ENCODE peak calls at places on chromosomes 13 and 19, in nine cellular contexts. X is AG04450; N is CD4-positive, alpha-beta T cell; T is HFFc6; V is K562; A is H1; M is endodermal cell; Z is nephron progenitor cell; D is mesothelial cell of epicardium. L is an unnamed sample.

GRCh38 chr19:40921005-40921897 is 39.2 kb upstream of the CYP2A7 start:
- DNase-seq in D (no peak), Z (no peak), X (no peak), V (no peak), N (no peak), T (peak), A (no peak), M (peak), L (no peak)

GRCh38 chr13:20711301-20712044 is 8.0 kb downstream of the IL17D start:
- DNase-seq in A (no peak), T (no peak), V (peak), X (no peak), Z (peak), N (no peak), D (no peak), M (peak), L (no peak)

GRCh38 chr13:54248306-54248705 is 1219.7 kb downstream of the OLFM4 start:
- DNase-seq in A (no peak), D (no peak), X (no peak), V (no peak), Z (no peak), T (no peak), N (no peak), M (no peak), L (no peak)

GRCh38 chr13:32426981-32427851 is 714 bp downstream of the N4BP2L1 start:
- DNase-seq in D (peak), N (peak), T (no peak), V (no peak), X (no peak), M (peak), Z (peak), A (no peak), L (peak)

GRCh38 chr19:6593651-6594416 is 2.9 kb upstream of the CD70 start:
- DNase-seq in T (no peak), M (no peak), A (no peak), N (no peak), X (no peak), V (no peak), Z (no peak), D (no peak), L (peak)

GRCh38 chr19:9644472-9644871 is 23.4 kb upstream of the ZNF561 start:
- DNase-seq in A (no peak), X (no peak), M (no peak), Z (no peak), D (no peak), N (no peak), T (no peak), V (no peak), L (no peak)

GRCh38 chr13:51747438-51748434 is 56.2 kb downstream of the DHRS12 start:
- DNase-seq in D (no peak), V (no peak), T (no peak), M (peak), A (no peak), X (no peak), N (no peak), Z (peak), L (no peak)

GRCh38 chr13:67341406-67341805 is 111.3 kb upstream of the PCDH9 start:
- DNase-seq in V (no peak), A (no peak), T (no peak), D (no peak), N (no peak), Z (no peak), X (no peak), M (no peak), L (no peak)

GRCh38 chr19:15177269-15178116 is 23.3 kb downstream of the NOTCH3 start:
- DNase-seq in V (peak), A (peak), T (peak), N (peak), M (peak), X (no peak), Z (peak), D (peak), L (peak)

GRCh38 chr19:10334340-10335148 is 1.2 kb upstream of the RAVER1 start:
- DNase-seq in N (peak), A (peak), Z (peak), M (peak), D (peak), V (peak), T (peak), X (peak), L (no peak)

GRCh38 chr13:26679945-26680516 is 80.6 kb downstream of the GPR12 start:
- DNase-seq in A (no peak), D (no peak), Z (peak), V (no peak), T (no peak), M (peak), N (no peak), X (no peak), L (no peak)

GRCh38 chr13:77233159-77233558 is 93.7 kb downstream of the MYCBP2 start:
- DNase-seq in A (no peak), Z (no peak), M (no peak), N (no peak), V (no peak), T (no peak), D (no peak), X (no peak), L (no peak)

GRCh38 chr19:41711376-41712261 is 3.2 kb downstream of the CEACAM5 start:
- DNase-seq in X (no peak), Z (no peak), D (no peak), V (no peak), M (no peak), T (no peak), N (no peak), A (no peak), L (no peak)

GRCh38 chr19:30316560-30317106 is 55.6 kb upstream of the ZNF536 start:
- DNase-seq in M (peak), A (no peak), N (no peak), V (no peak), D (no peak), Z (no peak), T (no peak), X (no peak), L (no peak)

GRCh38 chr13:44921931-44922758 is 67.1 kb downstream of the NUFIP1 start:
- DNase-seq in V (no peak), X (peak), M (no peak), D (no peak), N (no peak), A (no peak), Z (no peak), T (peak), L (no peak)

GRCh38 chr13:45490068-45490467 is 25.3 kb downstream of the COG3 start:
- DNase-seq in V (no peak), T (no peak), N (no peak), D (no peak), A (no peak), M (no peak), Z (no peak), X (no peak), L (no peak)

GRCh38 chr19:16778796-16779411 is 50.3 kb upstream of the SIN3B start:
- DNase-seq in N (peak), A (peak), Z (peak), T (peak), X (peak), V (peak), M (peak), D (no peak), L (peak)

GRCh38 chr19:15463865-15464371 is 426 bp downstream of the RASAL3 start:
- DNase-seq in X (no peak), V (no peak), D (no peak), Z (no peak), M (peak), N (peak), A (no peak), T (no peak), L (peak)

GRCh38 chr19:39413903-39414608 is 1.6 kb downstream of the PLEKHG2 start:
- DNase-seq in D (no peak), T (no peak), V (peak), M (peak), N (no peak), Z (peak), X (no peak), A (no peak), L (no peak)
- TF ChIP-seq CTCF in D (no peak), T (peak), V (peak), M (no peak), N (no peak), Z (no peak), X (peak), A (no peak), L (peak)

GRCh38 chr13:40304391-40304790 is 362.1 kb downstream of the FOXO1 start:
- DNase-seq in T (no peak), N (no peak), D (no peak), Z (no peak), X (no peak), M (no peak), V (no peak), A (no peak), L (no peak)
- TF ChIP-seq CTCF in T (no peak), N (no peak), D (no peak), Z (no peak), X (no peak), M (no peak), V (no peak), A (no peak), L (no peak)

GRCh38 chr19:794989-795658 is 2.1 kb upstream of the PTBP1 start:
- DNase-seq in V (no peak), D (no peak), A (no peak), Z (no peak), M (peak), X (no peak), N (no peak), T (no peak), L (no peak)

GRCh38 chr19:795691-796581 is 1.3 kb upstream of the PTBP1 start:
- DNase-seq in V (no peak), A (no peak), Z (no peak), M (no peak), N (no peak), D (no peak), T (no peak), X (no peak), L (no peak)

GRCh38 chr19:798415-799075 is 1.3 kb downstream of the PTBP1 start:
- DNase-seq in V (peak), M (peak), X (no peak), D (no peak), Z (no peak), A (no peak), T (no peak), N (no peak), L (peak)

GRCh38 chr19:797528-798414 is 519 bp downstream of the PTBP1 start:
- DNase-seq in A (no peak), T (peak), V (peak), M (peak), N (peak), X (peak), Z (peak), D (peak), L (peak)

DNA sequence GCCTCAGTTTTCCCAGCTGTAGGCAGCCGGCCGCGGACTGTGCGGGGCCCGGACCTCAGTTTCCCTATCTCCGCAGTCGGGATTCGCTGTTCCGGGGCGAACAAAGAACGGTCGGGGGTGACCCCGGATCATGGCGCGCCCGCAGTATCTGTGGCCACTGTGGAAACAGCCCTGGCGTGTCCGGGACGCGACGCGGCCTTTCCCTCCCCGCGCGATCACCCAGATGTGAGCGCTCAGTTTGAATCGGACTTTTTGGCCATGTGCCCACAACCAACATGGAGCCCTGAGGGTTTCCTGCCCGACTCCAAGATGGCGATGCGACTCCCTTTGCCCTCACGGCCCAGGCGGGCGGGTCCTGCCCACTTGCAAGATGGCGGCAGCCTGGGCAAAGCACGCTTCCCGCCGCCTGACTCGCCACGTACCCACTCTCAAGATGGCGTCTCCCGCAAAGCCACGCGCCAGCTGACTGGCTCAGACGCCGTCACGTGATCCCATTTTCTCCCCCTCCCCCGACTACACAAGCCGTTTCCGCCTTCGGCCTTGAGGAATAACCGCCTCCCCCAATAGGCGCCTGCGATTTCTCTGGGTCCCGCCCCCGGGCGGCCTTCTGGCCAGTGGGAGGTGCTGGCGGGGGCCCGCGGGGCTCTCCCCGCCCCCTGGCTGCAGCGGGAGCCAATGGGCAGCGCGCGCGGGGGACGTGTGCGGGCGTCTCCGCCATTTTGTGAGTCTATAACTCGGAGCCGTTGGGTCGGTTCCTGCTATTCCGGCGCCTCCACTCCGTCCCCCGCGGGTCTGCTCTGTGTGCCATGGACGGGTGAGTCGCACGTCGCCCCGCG is at the start of gene PTBP1:
- DNase-seq in N (peak), V (peak), D (peak), X (peak), M (peak), T (peak), A (peak), Z (peak), L (peak)
- TF ChIP-seq CTCF in N (no peak), V (no peak), D (peak), X (no peak), M (peak), T (peak), A (no peak), Z (no peak), L (no peak)

DNA sequence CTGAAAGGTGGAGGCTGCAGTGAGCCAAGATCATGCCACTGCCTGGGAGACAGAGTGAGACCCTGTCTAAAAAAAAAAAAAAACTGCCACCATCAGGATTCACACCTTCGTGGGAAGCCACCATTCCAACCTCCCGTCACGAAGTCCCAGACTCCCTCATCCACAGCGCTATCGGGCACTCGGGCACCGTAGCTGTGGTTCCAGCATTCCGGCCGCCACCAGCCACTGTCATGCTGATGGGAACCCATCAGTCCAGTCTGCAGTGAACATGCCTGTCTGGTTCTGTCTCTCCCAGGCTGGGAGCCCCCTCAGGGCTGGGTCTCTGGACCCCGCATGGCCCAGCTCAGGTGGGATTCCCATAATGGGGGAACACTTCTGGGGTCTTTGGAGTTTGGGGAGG is 27.5 kb downstream of the TINCR start:
- DNase-seq in T (no peak), Z (no peak), N (no peak), V (no peak), X (no peak), A (no peak), M (no peak), D (no peak), L (no peak)
- TF ChIP-seq CTCF in T (no peak), Z (no peak), N (no peak), V (no peak), X (no peak), A (no peak), M (no peak), D (no peak), L (no peak)

GRCh38 chr13:98975822-98976261 is 2.0 kb downstream of the DOCK9 start:
- DNase-seq in V (peak), N (no peak), A (no peak), M (peak), D (no peak), Z (no peak), X (no peak), T (no peak), L (no peak)
- TF ChIP-seq CTCF in V (no peak), N (no peak), A (no peak), M (peak), D (no peak), Z (no peak), X (no peak), T (no peak), L (no peak)

GRCh38 chr13:113021811-113022210 is 52.8 kb downstream of the MCF2L start:
- DNase-seq in N (no peak), T (no peak), Z (no peak), D (no peak), A (no peak), V (no peak), M (no peak), X (no peak), L (no peak)
- TF ChIP-seq CTCF in N (no peak), T (no peak), Z (no peak), D (no peak), A (no peak), V (no peak), M (no peak), X (no peak), L (no peak)

DNA sequence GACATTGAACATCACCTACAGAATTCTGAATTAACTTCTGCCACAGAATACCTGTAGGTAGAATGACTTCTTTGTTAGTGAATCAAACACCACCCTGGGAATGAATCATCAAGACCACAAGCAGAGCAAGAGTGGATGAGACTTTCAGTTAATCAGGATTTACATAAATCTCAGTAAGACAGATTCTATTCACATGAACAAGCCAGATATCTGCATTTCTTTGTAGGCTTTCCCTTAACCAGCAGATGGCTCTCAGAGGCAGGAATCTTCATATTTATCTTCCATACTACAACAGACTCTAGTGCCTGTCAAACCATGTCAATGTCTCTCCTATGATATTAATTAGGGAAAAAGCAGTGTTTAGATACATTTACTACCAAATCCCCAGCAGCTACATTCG is 412.1 kb downstream of the KLF12 start:
- DNase-seq in A (no peak), M (no peak), N (no peak), X (peak), D (no peak), V (no peak), Z (no peak), T (peak), L (peak)
- TF ChIP-seq CTCF in A (no peak), M (peak), N (peak), X (peak), D (no peak), V (no peak), Z (no peak), T (peak), L (peak)

DNA sequence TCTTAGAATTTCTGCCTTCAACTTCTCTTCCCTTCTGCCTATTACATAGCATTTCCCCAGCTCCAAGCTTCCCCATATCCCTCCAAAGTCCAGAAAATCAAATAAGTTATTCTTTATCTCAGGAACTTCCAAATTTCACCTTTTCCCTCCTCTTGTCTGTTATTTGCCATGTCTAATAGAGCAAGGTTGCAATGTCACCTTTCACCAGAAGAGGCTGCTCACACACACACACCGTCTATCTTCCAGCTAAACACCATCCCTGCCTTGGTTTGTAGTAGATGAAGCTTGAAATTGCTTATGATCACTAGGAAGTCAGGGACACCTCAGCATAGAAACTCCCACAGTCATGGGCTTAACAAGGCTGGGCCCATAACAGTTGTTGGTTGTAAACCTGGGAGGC is 48.4 kb downstream of the ZNRF4 start:
- DNase-seq in Z (no peak), X (no peak), A (no peak), M (peak), T (no peak), N (no peak), D (no peak), V (no peak), L (no peak)
- TF ChIP-seq CTCF in Z (no peak), X (peak), A (peak), M (no peak), T (peak), N (no peak), D (no peak), V (peak), L (no peak)

L was measured in GM10248.